ENCODE peak calls at places on chromosomes 3 and 15, in six cellular contexts. Q, L, F, S, O and M are unnamed samples.
A peak's percentile ranks its signal among the peaks of the same experiment; 100 is the strongest.

GRCh38 chr15:31016446-31016915 is 25.1 kb upstream of the MTMR10 start:
- DNase-seq in Q (no peak), L (no peak), F (no peak), S (no peak), O (no peak), M (peak; percentile 42)

GRCh38 chr3:77869423-77869822 is 829.5 kb downstream of the ROBO2 start:
- DNase-seq in Q (no peak), L (no peak), F (no peak), S (no peak), O (no peak), M (no peak)

GRCh38 chr3:104635872-104636580 is 730.7 kb upstream of the ALCAM start:
- DNase-seq in Q (no peak), L (no peak), F (no peak), S (no peak), O (no peak), M (no peak)

GRCh38 chr3:80285370-80285769 is 517.6 kb upstream of the ROBO1 start:
- DNase-seq in Q (no peak), L (peak; percentile 11), F (no peak), S (no peak), O (no peak), M (no peak)

GRCh38 chr15:39454189-39454986 is 126.5 kb upstream of the THBS1 start:
- DNase-seq in Q (no peak), L (peak; percentile 78), F (no peak), S (no peak), O (no peak), M (no peak)

GRCh38 chr3:78804251-78805037 is 963.4 kb downstream of the ROBO1 start:
- DNase-seq in Q (no peak), L (peak; percentile 63), F (no peak), S (no peak), O (no peak), M (no peak)

GRCh38 chr3:73580343-73580742 is 44.4 kb downstream of the PDZRN3 start:
- DNase-seq in Q (no peak), L (peak; percentile 70), F (peak; percentile 28), S (no peak), O (no peak), M (peak; percentile 35)

GRCh38 chr3:194006102-194006501 is 129.8 kb upstream of the HES1 start:
- DNase-seq in Q (no peak), L (no peak), F (no peak), S (peak; percentile 53), O (no peak), M (no peak)

GRCh38 chr3:178714971-178715832 is 179.0 kb downstream of the KCNMB2 start:
- DNase-seq in Q (no peak), L (peak; percentile 68), F (no peak), S (no peak), O (no peak), M (no peak)

GRCh38 chr3:83523470-83524073 is 1435.2 kb upstream of the CADM2 start:
- DNase-seq in Q (peak; percentile 57), L (peak; percentile 4), F (peak; percentile 29), S (peak; percentile 6), O (peak; percentile 61), M (peak; percentile 53)

GRCh38 chr15:90603893-90604292 is 74.2 kb downstream of the CRTC3 start:
- DNase-seq in Q (no peak), L (peak; percentile 7), F (no peak), S (no peak), O (no peak), M (no peak)

GRCh38 chr15:101533371-101534140 is 44.0 kb upstream of the PCSK6 start:
- DNase-seq in Q (no peak), L (no peak), F (no peak), S (no peak), O (no peak), M (peak; percentile 4)

GRCh38 chr3:173889522-173890055 is 492.0 kb downstream of the NLGN1 start:
- DNase-seq in Q (no peak), L (peak; percentile 25), F (no peak), S (no peak), O (no peak), M (no peak)

GRCh38 chr3:54355795-54356194 is 233.4 kb downstream of the CACNA2D3 start:
- DNase-seq in Q (no peak), L (no peak), F (no peak), S (no peak), O (no peak), M (no peak)

GRCh38 chr3:150699068-150699635 is 4.6 kb downstream of the ERICH6 start:
- DNase-seq in Q (no peak), L (peak; percentile 36), F (no peak), S (no peak), O (peak; percentile 20), M (no peak)